ENCODE peak calls at places on chromosomes 4 and X, in nine cellular contexts. D is psoas muscle, M is heart right ventricle, S is cardiac muscle cell, V is GM06990, K is neural progenitor cell, C is astrocyte of the spinal cord, T is fibroblast of lung, A is choroid plexus epithelial cell. Y is an unnamed sample.

GRCh38 chr4:162457071-162457865 is 293.5 kb upstream of the FSTL5 start:
- DNase-seq in A (no peak), T (no peak), V (no peak), K (no peak), D (no peak), S (no peak), C (no peak), M (no peak), Y (no peak)

GRCh38 chr4:75036046-75036445 is 103.1 kb downstream of the PARM1 start:
- DNase-seq in S (no peak), V (no peak), D (no peak), K (no peak), C (no peak), M (no peak), A (no peak), T (no peak), Y (no peak)

GRCh38 chrX:52346462-52347165 is 22.2 kb upstream of the XAGE2 start:
- DNase-seq in C (no peak), S (no peak), T (peak), K (no peak), V (no peak), M (no peak), A (peak), D (no peak), Y (no peak)

GRCh38 chrX:38206036-38206435 is 14.6 kb downstream of the SRPX start:
- DNase-seq in T (peak), S (no peak), V (no peak), K (no peak), A (no peak), C (no peak), M (no peak), D (no peak), Y (no peak)

GRCh38 chr4:112234952-112235609 is 3.5 kb downstream of the AP1AR start:
- DNase-seq in A (peak), C (peak), V (peak), S (peak), K (peak), D (no peak), M (no peak), T (peak), Y (peak)

GRCh38 chr4:55397024-55397520 is 1.3 kb downstream of the TMEM165 start:
- DNase-seq in K (no peak), T (no peak), C (peak), A (peak), D (no peak), M (no peak), S (no peak), V (no peak), Y (peak)

GRCh38 chr4:5045099-5045498 is 6.2 kb upstream of the STK32B start:
- DNase-seq in V (no peak), M (no peak), D (no peak), T (no peak), A (peak), S (no peak), K (no peak), C (peak), Y (peak)

GRCh38 chrX:38006283-38006682 is at the start of gene SYTL5:
- DNase-seq in T (peak), K (no peak), A (peak), C (no peak), S (peak), V (no peak), D (no peak), M (no peak), Y (no peak)

GRCh38 chr4:110970642-110971041 is 347.8 kb upstream of the PITX2 start:
- DNase-seq in A (peak), V (no peak), T (peak), S (peak), K (peak), M (no peak), D (peak), C (peak), Y (peak)

GRCh38 chr4:40980318-40980883 is 230.6 kb downstream of the NSUN7 start:
- DNase-seq in A (no peak), S (peak), T (no peak), C (no peak), V (no peak), K (peak), D (no peak), M (no peak), Y (no peak)

GRCh38 chr4:155964016-155964891 is 10.6 kb upstream of the CTSO start:
- DNase-seq in V (no peak), M (no peak), K (no peak), D (no peak), A (peak), T (no peak), C (peak), S (no peak), Y (no peak)

GRCh38 chrX:145292208-145292607 is 44.9 kb downstream of the SPANXN1 start:
- DNase-seq in S (no peak), D (no peak), M (no peak), K (no peak), C (no peak), V (no peak), T (peak), A (no peak), Y (no peak)

GRCh38 chr4:24260922-24261581 is 323.3 kb downstream of the DHX15 start:
- DNase-seq in T (peak), C (no peak), D (no peak), V (no peak), K (no peak), M (no peak), A (no peak), S (no peak), Y (no peak)

GRCh38 chr4:172547724-172548123 is 620.9 kb upstream of the GALNT7 start:
- DNase-seq in A (no peak), K (no peak), S (peak), D (no peak), T (no peak), M (no peak), C (no peak), V (no peak), Y (no peak)

GRCh38 chrX:42089014-42089413 is 165.7 kb upstream of the CASK start:
- DNase-seq in C (no peak), V (no peak), K (peak), A (no peak), T (no peak), D (no peak), M (no peak), S (no peak), Y (no peak)

GRCh38 chr4:34939073-34939472 is 1305.2 kb downstream of the ARAP2 start:
- DNase-seq in T (no peak), K (no peak), A (no peak), S (no peak), V (no peak), D (no peak), C (no peak), M (no peak), Y (no peak)

GRCh38 chrX:56813318-56813837 is 84.3 kb downstream of the NBDY start:
- DNase-seq in C (no peak), T (peak), S (no peak), D (no peak), K (no peak), M (no peak), A (peak), V (no peak), Y (no peak)

GRCh38 chr4:184801781-184802180 is 24.0 kb downstream of the ACSL1 start:
- DNase-seq in A (no peak), M (no peak), T (peak), S (no peak), D (peak), K (no peak), C (peak), V (no peak), Y (no peak)

DNA sequence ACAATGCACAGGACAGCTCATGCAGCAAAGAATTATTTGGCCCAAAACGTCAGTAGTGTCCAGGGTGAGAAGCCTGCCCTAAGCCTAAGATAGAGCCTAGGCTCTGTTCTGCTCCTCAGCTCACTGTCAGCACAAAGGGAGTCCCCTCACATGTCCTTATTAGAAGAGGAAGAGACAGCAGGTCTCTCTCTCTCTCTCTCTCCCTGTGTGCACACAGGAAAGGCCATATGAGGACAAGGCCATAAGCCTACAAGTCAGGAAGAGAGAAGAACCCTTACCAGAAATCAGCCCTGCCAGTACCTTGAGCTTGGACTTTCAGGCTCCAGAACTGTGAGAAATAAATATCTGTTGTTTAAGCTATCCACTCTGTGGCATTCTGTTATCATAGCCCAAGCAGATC is 20.4 kb downstream of the FAM184B start:
- DNase-seq in M (no peak), T (no peak), K (no peak), S (no peak), C (no peak), A (no peak), D (no peak), V (no peak), Y (no peak)
- TF ChIP-seq CTCF in M (no peak), T (no peak), K (no peak), S (no peak), C (no peak), A (no peak), D (no peak), V (no peak), Y (no peak)

DNA sequence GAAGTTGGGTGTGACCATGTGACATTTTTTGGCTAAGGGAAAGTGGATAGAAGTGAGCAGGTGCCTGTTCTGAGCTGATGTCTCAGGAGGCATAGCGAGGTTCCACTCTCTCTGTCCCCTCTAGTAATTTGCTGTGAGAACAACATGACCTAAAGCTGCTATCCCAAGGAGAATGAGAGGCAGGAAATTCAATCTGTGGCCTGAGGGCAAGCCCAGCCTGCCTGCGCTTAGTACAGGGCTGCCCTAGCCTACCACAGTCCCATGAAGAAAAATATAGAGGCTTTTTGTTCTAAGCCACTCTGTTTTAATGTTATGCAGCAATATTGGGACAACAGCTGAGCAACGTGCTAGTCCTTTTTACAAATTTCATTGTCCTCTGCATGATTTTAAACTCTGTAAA is 193.1 kb downstream of the LDB2 start:
- DNase-seq in K (no peak), M (no peak), S (no peak), C (no peak), T (no peak), V (no peak), D (no peak), A (no peak), Y (no peak)
- H3K4me3 ChIP-seq in K (no peak), M (no peak), S (no peak), C (no peak), T (no peak), V (no peak), D (no peak), A (no peak), Y (no peak)

GRCh38 chrX:9995855-9996339 is 28.7 kb downstream of the CLDN34 start:
- DNase-seq in D (peak), C (peak), A (peak), V (peak), T (peak), S (peak), M (peak), K (peak), Y (peak)
- TF ChIP-seq CTCF in D (peak), C (peak), A (peak), V (peak), T (peak), S (peak), M (peak), K (peak), Y (peak)

DNA sequence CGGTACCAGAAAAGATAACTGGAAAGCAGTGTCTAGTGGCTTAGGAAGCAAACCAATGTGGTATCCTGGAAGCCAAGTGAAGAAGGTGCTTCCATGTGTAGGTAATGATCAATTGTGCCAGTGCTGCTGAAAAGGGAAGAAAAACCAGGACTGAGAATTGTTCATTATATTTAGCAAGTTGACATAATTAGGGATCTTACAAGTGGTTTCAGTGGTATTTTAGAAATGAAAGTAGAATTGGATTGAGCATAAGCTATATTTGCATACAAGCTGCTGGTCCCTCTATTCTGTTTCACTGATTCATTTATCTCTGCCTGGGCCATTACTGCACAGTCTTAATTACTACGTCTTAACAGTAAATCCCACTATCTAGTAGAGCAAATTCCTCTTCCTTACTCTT is 32.3 kb downstream of the PRDM8 start:
- DNase-seq in D (no peak), M (no peak), A (no peak), V (peak), K (no peak), S (no peak), T (no peak), C (no peak), Y (no peak)
- H3K4me3 ChIP-seq in D (no peak), M (no peak), A (no peak), V (peak), K (no peak), S (no peak), T (no peak), C (no peak), Y (no peak)

DNA sequence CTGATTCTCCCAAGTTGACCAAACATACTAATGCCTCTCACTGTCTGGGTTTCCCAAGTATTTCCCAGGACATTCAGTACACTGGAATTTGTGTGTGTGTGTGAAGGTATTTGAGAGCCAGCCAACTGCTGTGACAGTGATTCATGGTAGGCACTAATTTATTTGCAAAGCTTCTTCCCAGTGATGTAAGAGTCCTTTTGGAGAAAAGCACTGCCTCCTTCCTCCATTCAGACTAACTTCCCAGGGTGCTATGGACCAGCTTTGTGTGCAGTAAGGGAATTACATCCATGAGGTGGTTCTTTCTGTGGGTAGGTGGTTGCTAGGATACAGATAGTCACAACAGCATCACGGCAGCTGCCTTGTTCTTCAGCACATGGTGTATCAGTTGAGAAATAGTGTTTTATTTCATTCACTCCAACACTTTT is 8.7 kb downstream of the EGF start:
- DNase-seq in S (no peak), C (peak), M (no peak), K (peak), D (no peak), T (peak), A (peak), V (no peak), Y (no peak)
- TF ChIP-seq CTCF in S (no peak), C (no peak), M (no peak), K (no peak), D (no peak), T (no peak), A (no peak), V (no peak), Y (no peak)

DNA sequence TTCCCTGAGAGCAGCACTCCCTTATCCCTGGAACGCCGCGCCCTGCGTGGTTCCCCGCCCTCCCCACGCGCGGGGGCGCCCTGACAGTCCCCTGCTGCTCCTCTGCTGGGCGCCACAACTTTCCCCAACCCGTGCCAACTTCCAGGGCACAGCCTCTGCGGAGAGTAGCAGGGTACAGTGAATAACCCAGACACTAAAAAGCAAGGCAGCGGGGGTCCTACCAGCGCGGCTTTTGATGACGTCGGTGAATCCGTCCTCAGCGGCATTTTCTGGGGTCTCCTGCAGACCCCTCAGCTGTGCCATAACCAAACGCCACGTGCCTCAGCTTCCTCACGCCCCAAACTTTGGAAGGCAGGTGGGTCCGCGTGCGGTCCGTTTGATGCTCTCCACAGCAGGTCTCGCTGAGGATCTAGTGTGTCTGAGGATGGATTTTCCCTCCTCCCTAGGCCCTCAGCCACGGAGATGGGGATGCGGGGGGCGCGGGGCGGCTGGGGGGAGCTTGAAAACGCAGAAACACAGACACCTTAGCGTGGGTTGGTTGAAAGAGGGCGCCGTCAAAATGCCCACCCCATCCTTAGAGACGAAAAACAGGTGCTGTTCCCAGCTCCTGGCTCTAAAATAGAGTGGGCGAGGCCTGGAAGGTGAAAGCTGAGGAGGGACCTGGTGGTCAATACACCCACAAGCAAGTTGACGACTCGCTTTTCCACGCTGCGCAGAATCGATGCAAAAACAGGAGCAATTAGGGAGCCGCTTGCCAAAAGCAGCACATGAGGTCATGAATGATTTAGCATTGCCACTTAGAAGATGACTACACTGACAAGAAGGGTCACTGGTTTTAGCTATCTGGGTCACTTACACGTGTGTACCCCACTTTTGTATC is 405.6 kb downstream of the FAM47A start:
- DNase-seq in T (no peak), S (peak), A (no peak), D (peak), V (no peak), M (peak), C (no peak), K (peak), Y (no peak)
- H3K4me3 ChIP-seq in T (no peak), S (peak), A (no peak), D (peak), V (no peak), M (peak), C (peak), K (peak), Y (no peak)

GRCh38 chrX:118603981-118604380 is 108.4 kb downstream of the DOCK11 start:
- DNase-seq in C (peak), A (peak), M (no peak), D (no peak), T (peak), S (peak), K (peak), V (peak), Y (peak)
- TF ChIP-seq CTCF in C (peak), A (peak), M (peak), D (peak), T (peak), S (peak), K (peak), V (peak), Y (peak)

GRCh38 chr4:128386761-128387599 is 99.4 kb upstream of the PGRMC2 start:
- DNase-seq in T (peak), V (no peak), M (peak), A (peak), K (no peak), S (no peak), C (peak), D (peak), Y (peak)
- H3K4me3 ChIP-seq in T (no peak), V (no peak), M (no peak), A (no peak), K (no peak), S (no peak), C (no peak), D (peak), Y (no peak)

GRCh38 chr4:80459918-80460473 is 124.5 kb downstream of the CFAP299 start:
- DNase-seq in S (no peak), D (no peak), M (no peak), C (no peak), T (no peak), A (no peak), K (no peak), V (no peak), Y (no peak)
- TF ChIP-seq CTCF in S (no peak), D (no peak), M (no peak), C (no peak), T (no peak), A (no peak), K (peak), V (no peak), Y (no peak)

GRCh38 chr4:134202136-134202535 is 547 bp upstream of the PABPC4L start:
- DNase-seq in C (no peak), T (no peak), D (no peak), S (no peak), V (no peak), K (no peak), M (no peak), A (peak), Y (no peak)

GRCh38 chr4:134202557-134202956 is 968 bp upstream of the PABPC4L start:
- DNase-seq in M (no peak), S (no peak), D (no peak), A (peak), K (no peak), T (peak), C (peak), V (no peak), Y (no peak)

GRCh38 chr4:134200811-134201215 is 776 bp downstream of the PABPC4L start:
- DNase-seq in T (peak), D (peak), M (peak), C (no peak), K (no peak), V (no peak), A (peak), S (peak), Y (no peak)

GRCh38 chr4:134201216-134202098 is at the start of gene PABPC4L:
- DNase-seq in K (peak), S (peak), V (no peak), T (peak), A (peak), M (peak), C (peak), D (peak), Y (peak)
- H3K4me3 ChIP-seq in K (peak), S (peak), V (no peak), T (peak), A (peak), M (peak), C (peak), D (peak), Y (no peak)